ENCODE peak calls at places on chromosome 4, in six cellular contexts. V, Y, B, N, R and U are unnamed samples.

GRCh38 chr4:150569384-150569987 is 12.5 kb upstream of the MAB21L2 start:
- DNase-seq in V (peak), Y (no peak), B (no peak), N (no peak), R (no peak), U (peak)

GRCh38 chr4:105392858-105393257 is 81.0 kb downstream of the PPA2 start:
- DNase-seq in V (no peak), Y (no peak), B (no peak), N (no peak), R (no peak), U (no peak)

GRCh38 chr4:78213218-78213617 is 156.1 kb downstream of the FRAS1 start:
- DNase-seq in V (no peak), Y (no peak), B (no peak), N (no peak), R (no peak), U (no peak)

GRCh38 chr4:108852691-108853090 is 89.8 kb upstream of the ETNPPL start:
- DNase-seq in V (no peak), Y (no peak), B (no peak), N (no peak), R (no peak), U (no peak)

GRCh38 chr4:143405197-143405730 is 68.6 kb downstream of the GAB1 start:
- DNase-seq in V (no peak), Y (no peak), B (no peak), N (no peak), R (no peak), U (no peak)

GRCh38 chr4:26141916-26142638 is 178.7 kb upstream of the RBPJ start:
- DNase-seq in V (peak), Y (peak), B (peak), N (peak), R (no peak), U (peak)

GRCh38 chr4:123997116-123997515 is 600.5 kb downstream of the SPRY1 start:
- DNase-seq in V (no peak), Y (peak), B (no peak), N (no peak), R (no peak), U (no peak)

GRCh38 chr4:106140601-106141000 is 175.4 kb downstream of the TBCK start:
- DNase-seq in V (peak), Y (no peak), B (no peak), N (no peak), R (no peak), U (no peak)

GRCh38 chr4:54561940-54562339 is 95.8 kb upstream of the KIT start:
- DNase-seq in V (no peak), Y (no peak), B (no peak), N (no peak), R (no peak), U (no peak)

GRCh38 chr4:81684357-81684756 is 212.7 kb upstream of the RASGEF1B start:
- DNase-seq in V (no peak), Y (no peak), B (no peak), N (no peak), R (no peak), U (no peak)